ENCODE peak calls at places on chromosomes 16 and 17, in ten cellular contexts. K is tibial artery, O is mammary epithelial cell, U is psoas muscle, D is fibroblast of lung, E is A549, Y is PC-3, J is HCT116, V is mucosa of descending colon, A is cardiac muscle cell. L is an unnamed sample. For H3K9me3, the result is how much of the 10 kb centered on the place peaks cover.

GRCh38 chr16:53775821-53776431 is 72.0 kb downstream of the FTO start:
- DNase-seq in K (peak), O (peak), U (no peak), D (peak), E (peak), Y (peak), J (no peak), V (no peak), A (no peak), L (peak)

GRCh38 chr16:3904875-3905274 is 24.4 kb upstream of the CREBBP start:
- DNase-seq in K (no peak), O (no peak), U (no peak), D (no peak), E (no peak), Y (no peak), J (no peak), V (no peak), A (no peak), L (no peak)

GRCh38 chr16:54817432-54817831 is 113.2 kb upstream of the IRX5 start:
- DNase-seq in K (no peak), O (peak), U (no peak), D (no peak), E (peak), Y (peak), J (no peak), V (no peak), A (peak), L (peak)

GRCh38 chr17:10725262-10725661 is 4.6 kb downstream of the TMEM220 start:
- DNase-seq in K (no peak), O (no peak), U (no peak), D (no peak), E (no peak), Y (no peak), J (no peak), V (no peak), A (no peak), L (no peak)

GRCh38 chr17:31392002-31392855 is 754 bp downstream of the RAB11FIP4 start:
- DNase-seq in K (peak), O (no peak), U (no peak), D (no peak), E (no peak), Y (no peak), J (no peak), V (no peak), A (no peak), L (peak)

GRCh38 chr17:13806023-13806553 is 204.4 kb upstream of the HS3ST3A1 start:
- DNase-seq in K (no peak), O (no peak), U (no peak), D (no peak), E (no peak), Y (no peak), J (no peak), V (no peak), A (no peak), L (no peak)

GRCh38 chr17:81387235-81388060 is 7.8 kb upstream of the BAHCC1 start:
- DNase-seq in K (peak), O (no peak), U (peak), D (peak), E (no peak), Y (peak), J (no peak), V (peak), A (peak), L (peak)

GRCh38 chr17:35448214-35448898 is at the start of gene SLFN13:
- DNase-seq in K (peak), O (peak), U (peak), D (peak), E (peak), Y (peak), J (no peak), V (peak), A (peak), L (peak)

GRCh38 chr17:49403514-49404289 is 11.0 kb downstream of the PHB1 start:
- DNase-seq in K (no peak), O (no peak), U (no peak), D (no peak), E (no peak), Y (no peak), J (no peak), V (no peak), A (no peak), L (no peak)

GRCh38 chr17:43694081-43694870 is 32.6 kb upstream of the MEOX1 start:
- DNase-seq in K (peak), O (peak), U (peak), D (peak), E (peak), Y (peak), J (peak), V (peak), A (peak), L (peak)

GRCh38 chr16:4678596-4678995 is 14.8 kb upstream of the NUDT16L1 start:
- DNase-seq in K (no peak), O (no peak), U (no peak), D (no peak), E (no peak), Y (no peak), J (no peak), V (no peak), A (no peak), L (no peak)

GRCh38 chr16:23874613-23875294 is 39.0 kb downstream of the PRKCB start:
- DNase-seq in K (no peak), O (peak), U (no peak), D (peak), E (no peak), Y (no peak), J (no peak), V (no peak), A (no peak), L (no peak)

GRCh38 chr17:17886747-17887146 is 50.0 kb upstream of the SREBF1 start:
- DNase-seq in K (no peak), O (no peak), U (peak), D (no peak), E (no peak), Y (no peak), J (no peak), V (no peak), A (no peak), L (no peak)

GRCh38 chr17:8300629-8301242 is 5.5 kb upstream of the SLC25A35 start:
- DNase-seq in K (no peak), O (peak), U (peak), D (peak), E (peak), Y (peak), J (peak), V (peak), A (peak), L (peak)

GRCh38 chr17:54901230-54901847 is 687 bp downstream of the TOM1L1 start:
- DNase-seq in K (no peak), O (peak), U (no peak), D (peak), E (peak), Y (peak), J (peak), V (peak), A (no peak), L (no peak)

GRCh38 chr17:37133131-37133530 is 184.4 kb downstream of the AATF start:
- DNase-seq in K (no peak), O (no peak), U (no peak), D (no peak), E (no peak), Y (no peak), J (no peak), V (no peak), A (no peak), L (no peak)

GRCh38 chr17:60914078-60914477 is 236.4 kb downstream of the BCAS3 start:
- DNase-seq in K (no peak), O (no peak), U (no peak), D (no peak), E (no peak), Y (no peak), J (no peak), V (no peak), A (no peak), L (no peak)
- H3K4me3 ChIP-seq in K (no peak), O (no peak), U (no peak), D (no peak), E (no peak), Y (no peak), J (no peak), V (no peak), A (no peak), L (no peak)

GRCh38 chr17:57395721-57396321 is 139.5 kb downstream of the MSI2 start:
- DNase-seq in K (no peak), O (no peak), U (no peak), D (no peak), E (no peak), Y (no peak), J (no peak), V (no peak), A (no peak), L (no peak)
- H3K9me3 ChIP-seq in K (under half), O (under half), U (under half), D (under half), E (under half), Y (under half), J (under half), V (under half), A (under half), L (under half)

GRCh38 chr17:39775075-39775474 is 37.3 kb downstream of the GRB7 start:
- DNase-seq in K (no peak), O (no peak), U (no peak), D (no peak), E (no peak), Y (no peak), J (no peak), V (no peak), A (no peak), L (no peak)

GRCh38 chr17:39776267-39776666 is 38.5 kb downstream of the GRB7 start:
- DNase-seq in K (no peak), O (no peak), U (no peak), D (no peak), E (no peak), Y (no peak), J (no peak), V (no peak), A (no peak), L (no peak)

GRCh38 chr17:39772415-39772814 is 34.7 kb downstream of the GRB7 start:
- DNase-seq in K (no peak), O (no peak), U (no peak), D (no peak), E (no peak), Y (no peak), J (no peak), V (no peak), A (no peak), L (no peak)

GRCh38 chr17:39772987-39773664 is 35.4 kb downstream of the GRB7 start:
- DNase-seq in K (no peak), O (no peak), U (no peak), D (no peak), E (no peak), Y (no peak), J (no peak), V (no peak), A (no peak), L (no peak)

DNA sequence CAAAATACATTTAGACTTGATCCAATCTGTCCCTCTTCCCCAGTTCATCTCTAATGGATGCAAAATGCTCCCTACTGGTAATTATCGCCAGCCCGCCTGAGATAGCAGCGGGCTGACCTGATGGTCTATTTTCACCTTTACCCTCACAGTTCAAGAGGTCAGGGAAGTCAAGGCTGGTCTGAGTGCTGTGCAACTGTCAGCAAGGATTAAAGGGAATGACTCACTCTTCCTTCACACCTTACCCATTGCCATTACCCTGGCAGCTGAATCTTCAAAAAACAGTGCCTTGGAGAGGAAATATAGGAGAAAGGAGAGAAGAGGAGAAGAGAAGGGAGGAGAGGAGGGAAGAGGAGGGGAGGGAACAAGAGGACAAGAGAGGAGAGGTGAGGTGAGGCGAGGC is 36.3 kb downstream of the GRB7 start:
- DNase-seq in K (no peak), O (no peak), U (no peak), D (no peak), E (no peak), Y (no peak), J (no peak), V (no peak), A (no peak), L (no peak)
- H3K4me3 ChIP-seq in K (no peak), O (no peak), U (no peak), D (no peak), E (no peak), Y (no peak), J (no peak), V (no peak), A (no peak), L (no peak)

GRCh38 chr16:847681-848445 is 47.3 kb upstream of the GNG13 start:
- DNase-seq in K (no peak), O (no peak), U (peak), D (no peak), E (no peak), Y (no peak), J (no peak), V (no peak), A (no peak), L (no peak)
- H3K9me3 ChIP-seq in K (under half), O (under half), U (under half), D (under half), E (under half), Y (under half), J (under half), V (under half), A (under half), L (under half)

GRCh38 chr17:47199627-47200324 is 9.4 kb upstream of the MYL4 start:
- DNase-seq in K (no peak), O (no peak), U (no peak), D (no peak), E (no peak), Y (no peak), J (no peak), V (no peak), A (no peak), L (no peak)
- H3K4me3 ChIP-seq in K (no peak), O (no peak), U (no peak), D (no peak), E (no peak), Y (no peak), J (no peak), V (no peak), A (no peak), L (no peak)

GRCh38 chr17:75492555-75493168 is 22.7 kb downstream of the CASKIN2 start:
- DNase-seq in K (no peak), O (no peak), U (no peak), D (no peak), E (no peak), Y (no peak), J (no peak), V (no peak), A (no peak), L (no peak)
- H3K9me3 ChIP-seq in K (under half), O (under half), U (under half), D (under half), E (under half), Y (under half), J (under half), V (under half), A (under half), L (under half)

DNA sequence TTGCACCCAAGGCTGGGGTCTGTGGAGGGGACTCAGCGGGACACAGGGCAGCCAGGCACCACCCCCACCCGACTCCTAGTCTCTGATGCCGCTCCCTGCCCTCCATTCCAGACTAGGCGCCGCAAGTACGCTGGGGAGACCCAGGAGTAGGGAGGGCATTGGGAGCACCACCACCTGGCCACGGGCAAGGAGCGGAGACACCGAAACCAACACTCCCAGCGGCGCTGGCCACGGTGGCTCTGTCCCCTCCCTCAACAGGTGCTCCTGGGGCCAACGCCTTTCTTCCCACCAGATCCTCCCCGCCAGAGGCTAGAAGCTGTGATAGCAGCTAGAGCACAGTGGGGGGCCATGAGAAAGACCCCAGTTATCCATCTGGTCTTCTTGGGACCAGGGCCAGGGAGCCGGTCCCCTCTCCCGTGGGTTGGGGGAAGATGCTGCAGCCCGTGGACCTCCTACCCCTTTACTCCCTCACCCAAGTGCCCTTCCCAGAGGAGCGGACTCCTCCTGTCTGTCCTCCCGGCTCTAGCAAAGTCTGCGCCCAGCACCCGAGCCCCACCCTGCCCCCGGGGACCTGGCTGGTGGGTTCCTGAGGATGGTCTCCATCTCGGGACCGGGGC is 453 bp upstream of the SYNGR3 start:
- DNase-seq in K (no peak), O (no peak), U (no peak), D (no peak), E (no peak), Y (no peak), J (no peak), V (no peak), A (no peak), L (no peak)
- H3K4me3 ChIP-seq in K (no peak), O (no peak), U (no peak), D (no peak), E (peak), Y (no peak), J (peak), V (no peak), A (no peak), L (peak)

GRCh38 chr17:70519300-70519699 is 350.0 kb downstream of the KCNJ2 start:
- DNase-seq in K (no peak), O (no peak), U (no peak), D (no peak), E (no peak), Y (no peak), J (no peak), V (no peak), A (no peak), L (no peak)
- H3K9me3 ChIP-seq in K (under half), O (under half), U (under half), D (under half), E (under half), Y (under half), J (under half), V (under half), A (under half), L (under half)